ENCODE peak calls at places on chromosome 9, in five cellular contexts. N is ovary, P is fibroblast of lung, V is A549, S is fibroblast of the aortic adventitia. J is an unnamed sample.

GRCh38 chr9:104808030-104808614 is 44.2 kb downstream of the NIPSNAP3B start:
- DNase-seq in V (no peak), N (peak; percentile 41), P (peak; percentile 34), S (peak; percentile 77), J (peak; percentile 53)

GRCh38 chr9:16271967-16272366 is 598.5 kb downstream of the BNC2 start:
- DNase-seq in P (no peak), N (no peak), V (no peak), S (no peak), J (no peak)

GRCh38 chr9:106479679-106480078 is 383.3 kb upstream of the ZNF462 start:
- DNase-seq in V (no peak), S (no peak), N (no peak), P (no peak), J (no peak)

GRCh38 chr9:114484854-114485443 is 20.3 kb downstream of the WHRN start:
- DNase-seq in P (peak; percentile 82), S (peak; percentile 64), V (no peak), N (no peak), J (peak; percentile 20)

GRCh38 chr9:69433426-69433825 is 108.4 kb downstream of the ENTREP1 start:
- DNase-seq in N (no peak), P (no peak), V (no peak), S (no peak), J (no peak)

GRCh38 chr9:21777701-21778100 is 24.7 kb upstream of the MTAP start:
- DNase-seq in S (peak; percentile 88), N (no peak), P (peak; percentile 73), V (no peak), J (peak; percentile 70)

GRCh38 chr9:132341177-132341840 is 13.5 kb downstream of the SETX start:
- DNase-seq in P (no peak), V (no peak), N (no peak), S (no peak), J (no peak)

GRCh38 chr9:136848393-136849037 is 694 bp upstream of the PHPT1 start:
- DNase-seq in S (no peak), N (peak; percentile 67), P (no peak), V (peak; percentile 64), J (no peak)

GRCh38 chr9:113621309-113621791 is 157.8 kb downstream of the RGS3 start:
- DNase-seq in P (peak; percentile 64), N (peak; percentile 50), S (peak; percentile 96), V (no peak), J (peak; percentile 95)

GRCh38 chr9:136748201-136748600 is at the start of gene LCN6:
- DNase-seq in P (no peak), S (no peak), N (no peak), V (no peak), J (no peak)

GRCh38 chr9:133553978-133554713 is 19.6 kb downstream of the ADAMTSL2 start:
- DNase-seq in V (no peak), N (no peak), P (no peak), S (no peak), J (no peak)

GRCh38 chr9:38018964-38019602 is 49.9 kb downstream of the SHB start:
- DNase-seq in S (peak; percentile 88), P (peak; percentile 78), V (peak; percentile 77), N (no peak), J (peak; percentile 77)

GRCh38 chr9:91758491-91758981 is 191.5 kb downstream of the ROR2 start:
- DNase-seq in S (peak; percentile 56), V (peak; percentile 57), P (peak; percentile 72), N (no peak), J (peak; percentile 71)

GRCh38 chr9:136799079-136799853 is 3.1 kb downstream of the CCDC183 start:
- DNase-seq in P (no peak), N (peak; percentile 71), V (no peak), S (no peak), J (no peak)

GRCh38 chr9:4774209-4774608 is 18.5 kb upstream of the RCL1 start:
- DNase-seq in S (peak; percentile 68), V (no peak), N (no peak), P (peak; percentile 43), J (peak; percentile 91)

GRCh38 chr9:38652486-38652885 is 32.1 kb upstream of the ANKRD18A start:
- DNase-seq in V (no peak), P (no peak), S (no peak), N (no peak), J (no peak)

GRCh38 chr9:87887661-87888480 is 5.2 kb downstream of the SPATA31E1 start:
- DNase-seq in V (no peak), P (no peak), S (no peak), N (peak; percentile 2), J (no peak)

GRCh38 chr9:134778841-134779411 is 101.7 kb upstream of the FCN2 start:
- DNase-seq in S (peak; percentile 67), N (peak; percentile 68), V (peak; percentile 65), P (peak; percentile 51), J (peak; percentile 43)

GRCh38 chr9:134326754-134327526 is 685 bp downstream of the RXRA start:
- DNase-seq in V (peak; percentile 60), N (no peak), P (peak; percentile 34), S (peak; percentile 38), J (no peak)

GRCh38 chr9:137355445-137356365 is 53.6 kb upstream of the NRARP start:
- DNase-seq in P (no peak), S (no peak), N (no peak), V (no peak), J (no peak)

GRCh38 chr9:22208846-22209585 is 199.9 kb upstream of the CDKN2B start:
- DNase-seq in V (no peak), N (no peak), S (peak; percentile 53), P (peak; percentile 43), J (peak; percentile 38)

GRCh38 chr9:137602661-137603060 is 2.8 kb upstream of the ARRDC1 start:
- DNase-seq in V (no peak), N (no peak), S (no peak), P (no peak), J (no peak)

GRCh38 chr9:33850677-33851076 is 33.7 kb downstream of the UBE2R2 start:
- DNase-seq in S (no peak), N (no peak), P (no peak), V (no peak), J (no peak)

GRCh38 chr9:34588671-34589370 is 703 bp downstream of the CNTFR start:
- DNase-seq in N (no peak), P (no peak), S (no peak), V (no peak), J (no peak)

GRCh38 chr9:85909390-85909789 is 31.6 kb upstream of the NAA35 start:
- DNase-seq in V (no peak), P (no peak), S (no peak), N (no peak), J (no peak)

GRCh38 chr9:93288891-93289883 is 105.2 kb downstream of the WNK2 start:
- DNase-seq in S (no peak), N (peak; percentile 9), P (peak; percentile 79), V (peak; percentile 52), J (peak; percentile 46)

GRCh38 chr9:3954228-3954949 is 345.5 kb downstream of the GLIS3 start:
- DNase-seq in S (no peak), V (no peak), P (no peak), N (no peak), J (no peak)

GRCh38 chr9:131361202-131361833 is 32.6 kb upstream of the PRRC2B start:
- DNase-seq in V (no peak), S (peak; percentile 16), N (no peak), P (no peak), J (peak; percentile 12)

GRCh38 chr9:123982535-123982934 is 29.0 kb upstream of the LHX2 start:
- DNase-seq in N (no peak), P (no peak), S (no peak), V (no peak), J (no peak)

GRCh38 chr9:90770339-90770738 is 31.3 kb upstream of the SYK start:
- DNase-seq in V (no peak), P (no peak), N (no peak), S (no peak), J (no peak)

GRCh38 chr9:93035821-93036351 is 22.6 kb upstream of the SUSD3 start:
- DNase-seq in S (no peak), P (no peak), V (no peak), N (no peak), J (no peak)

GRCh38 chr9:97830884-97831829 is 21.9 kb upstream of the FOXE1 start:
- DNase-seq in N (no peak), V (no peak), S (no peak), P (no peak), J (peak; percentile 14)
- H3K4me3 ChIP-seq in N (no peak overlapping the region), V (no peak overlapping the region), S (no peak overlapping the region), P (no peak overlapping the region), J (no peak overlapping the region)

DNA sequence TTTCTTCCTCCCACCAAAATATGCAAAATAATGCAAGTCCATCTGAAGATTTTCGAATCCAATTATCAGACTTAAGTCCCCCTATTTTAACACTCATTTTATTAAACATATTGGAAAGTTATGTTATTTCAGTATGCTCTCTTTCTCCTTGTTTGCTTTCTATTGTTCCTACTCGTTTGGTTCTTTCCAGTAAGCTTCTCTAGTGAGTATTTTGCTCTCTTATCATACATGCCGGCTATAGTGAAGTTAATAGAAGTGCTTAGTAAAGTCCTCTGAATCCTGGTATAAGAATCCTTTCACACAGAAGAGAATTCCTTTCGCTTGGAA is 496 bp downstream of the ALDH1A1 start:
- DNase-seq in V (no peak), S (no peak), P (no peak), N (no peak), J (no peak)
- H3K4me3 ChIP-seq in V (peak overlapping the region; percentile 67), S (no peak overlapping the region), P (no peak overlapping the region), N (peak overlapping the region; percentile 40), J (no peak overlapping the region)

GRCh38 chr9:122463828-122464632 is 13.7 kb downstream of the OR1J1 start:
- DNase-seq in N (no peak), P (no peak), V (no peak), S (no peak), J (peak; percentile 19)
- H3K4me3 ChIP-seq in N (no peak overlapping the region), P (no peak overlapping the region), V (no peak overlapping the region), S (peak overlapping the region; percentile 54), J (peak overlapping the region; percentile 32)

GRCh38 chr9:109013678-109014145 is 413 bp upstream of the CTNNAL1 start:
- DNase-seq in P (no peak), S (peak; percentile 79), N (no peak), V (no peak), J (peak; percentile 72)
- H3K4me3 ChIP-seq in P (peak overlapping the region; percentile 57), S (peak overlapping the region; percentile 64), N (peak overlapping the region; percentile 97), V (peak overlapping the region; percentile 79), J (peak overlapping the region; percentile 3)

GRCh38 chr9:122125891-122126331 is 32.8 kb upstream of the TTLL11 start:
- DNase-seq in P (no peak), V (no peak), N (no peak), S (peak; percentile 6), J (no peak)

GRCh38 chr9:122125158-122125890 is 32.2 kb upstream of the TTLL11 start:
- DNase-seq in V (peak; percentile 87), N (peak; percentile 86), P (peak; percentile 71), S (peak; percentile 81), J (peak; percentile 83)

GRCh38 chr9:122127396-122127798 is 32.2 kb downstream of the NDUFA8 start:
- DNase-seq in P (no peak), V (no peak), N (no peak), S (no peak), J (no peak)

GRCh38 chr9:122128007-122128406 is 31.6 kb downstream of the NDUFA8 start:
- DNase-seq in N (no peak), P (no peak), V (no peak), S (no peak), J (no peak)

GRCh38 chr9:122126340-122127333 is 32.9 kb downstream of the NDUFA8 start:
- DNase-seq in S (peak; percentile 33), N (no peak), P (no peak), V (no peak), J (no peak)
- H3K4me3 ChIP-seq in S (peak overlapping the region; percentile 39), N (no peak overlapping the region), P (peak overlapping the region; percentile 22), V (no peak overlapping the region), J (peak overlapping the region; percentile 30)

GRCh38 chr9:89661391-89661949 is 56.7 kb downstream of the GADD45G start:
- DNase-seq in P (no peak), V (no peak), N (no peak), S (no peak), J (peak; percentile 6)
- H3K4me3 ChIP-seq in P (no peak overlapping the region), V (no peak overlapping the region), N (no peak overlapping the region), S (no peak overlapping the region), J (no peak overlapping the region)